ENCODE peak calls at places on chromosomes 4 and X, in eight cellular contexts. F is fibroblast of villous mesenchyme, K is GM12865, J is AG04450, O is cardiac muscle cell, I is pancreas, C is upper lobe of right lung, Z is breast epithelium. B is an unnamed sample.

GRCh38 chr4:97759785-97760184 is 383.5 kb downstream of the STPG2 start:
- DNase-seq in F (no peak), K (no peak), J (no peak), O (no peak), I (no peak), C (no peak), Z (no peak), B (no peak)

GRCh38 chr4:86831262-86832090 is 17.7 kb downstream of the SLC10A6 start:
- DNase-seq in F (peak), K (no peak), J (peak), O (no peak), I (no peak), C (no peak), Z (peak), B (no peak)

GRCh38 chr4:158581161-158581560 is 59.5 kb downstream of the RXFP1 start:
- DNase-seq in F (peak), K (no peak), J (no peak), O (no peak), I (no peak), C (no peak), Z (no peak), B (no peak)

GRCh38 chr4:41747230-41748055 is 1.1 kb downstream of the PHOX2B start:
- DNase-seq in F (no peak), K (no peak), J (no peak), O (no peak), I (no peak), C (no peak), Z (no peak), B (no peak)

GRCh38 chr4:25402521-25402920 is 25.5 kb downstream of the ANAPC4 start:
- DNase-seq in F (no peak), K (no peak), J (no peak), O (no peak), I (no peak), C (no peak), Z (no peak), B (no peak)

GRCh38 chr4:132797856-132798255 is 351.2 kb upstream of the PCDH10 start:
- DNase-seq in F (no peak), K (no peak), J (no peak), O (no peak), I (no peak), C (no peak), Z (no peak), B (no peak)

GRCh38 chr4:7189066-7189465 is 3.3 kb upstream of the SORCS2 start:
- DNase-seq in F (no peak), K (no peak), J (no peak), O (no peak), I (no peak), C (peak), Z (no peak), B (no peak)

GRCh38 chrX:27694667-27695066 is 104.5 kb downstream of the DCAF8L2 start:
- DNase-seq in F (no peak), K (no peak), J (no peak), O (no peak), I (no peak), C (no peak), Z (no peak), B (no peak)

GRCh38 chr4:185256444-185256843 is 47.0 kb downstream of the SNX25 start:
- DNase-seq in F (peak), K (no peak), J (no peak), O (no peak), I (no peak), C (no peak), Z (no peak), B (no peak)

DNA sequence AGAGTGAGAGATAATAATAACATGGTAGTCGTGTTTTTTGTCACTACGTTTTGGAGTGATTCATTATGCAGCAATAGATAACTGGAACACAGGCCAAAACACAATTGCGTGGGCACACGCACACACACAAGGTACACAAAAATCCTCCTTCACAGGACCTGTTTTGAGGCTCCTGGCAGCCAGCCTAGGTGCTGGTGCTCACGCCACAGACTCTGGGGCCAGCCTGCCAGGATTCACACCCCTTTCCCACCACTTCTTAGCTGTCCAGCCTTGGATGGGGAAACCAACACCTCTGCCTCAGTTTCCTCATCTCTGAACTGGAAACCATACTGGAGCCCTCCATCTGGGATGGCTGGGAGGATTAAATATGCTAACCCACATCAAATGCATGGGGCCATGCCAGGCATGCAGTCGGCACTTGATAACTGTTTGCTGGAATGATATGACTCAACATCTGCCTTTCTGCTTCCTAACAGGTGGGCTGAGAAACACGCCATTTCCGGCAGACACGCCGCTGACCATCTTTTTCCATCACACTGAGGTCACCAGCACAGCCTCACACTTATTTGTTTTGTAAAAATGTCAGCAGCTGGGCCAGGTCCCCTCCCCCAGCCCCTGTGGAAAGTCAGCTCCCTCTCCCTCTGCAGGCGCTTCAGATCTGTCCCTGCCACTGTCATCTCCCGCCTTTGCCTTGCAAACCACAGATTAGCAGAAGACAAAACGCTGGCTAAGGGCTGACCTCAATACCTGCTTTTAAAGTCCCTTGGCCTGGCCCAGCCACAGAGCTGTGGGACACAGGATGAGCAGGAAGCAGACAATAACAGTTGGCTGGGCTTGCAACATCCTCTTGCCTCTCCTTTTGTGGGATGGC is 237.5 kb downstream of the BCOR start:
- DNase-seq in F (peak), K (peak), J (peak), O (peak), I (no peak), C (no peak), Z (no peak), B (no peak)
- TF ChIP-seq CTCF in F (no peak), K (no peak), J (no peak), O (no peak), I (no peak), C (no peak), Z (no peak), B (no peak)

DNA sequence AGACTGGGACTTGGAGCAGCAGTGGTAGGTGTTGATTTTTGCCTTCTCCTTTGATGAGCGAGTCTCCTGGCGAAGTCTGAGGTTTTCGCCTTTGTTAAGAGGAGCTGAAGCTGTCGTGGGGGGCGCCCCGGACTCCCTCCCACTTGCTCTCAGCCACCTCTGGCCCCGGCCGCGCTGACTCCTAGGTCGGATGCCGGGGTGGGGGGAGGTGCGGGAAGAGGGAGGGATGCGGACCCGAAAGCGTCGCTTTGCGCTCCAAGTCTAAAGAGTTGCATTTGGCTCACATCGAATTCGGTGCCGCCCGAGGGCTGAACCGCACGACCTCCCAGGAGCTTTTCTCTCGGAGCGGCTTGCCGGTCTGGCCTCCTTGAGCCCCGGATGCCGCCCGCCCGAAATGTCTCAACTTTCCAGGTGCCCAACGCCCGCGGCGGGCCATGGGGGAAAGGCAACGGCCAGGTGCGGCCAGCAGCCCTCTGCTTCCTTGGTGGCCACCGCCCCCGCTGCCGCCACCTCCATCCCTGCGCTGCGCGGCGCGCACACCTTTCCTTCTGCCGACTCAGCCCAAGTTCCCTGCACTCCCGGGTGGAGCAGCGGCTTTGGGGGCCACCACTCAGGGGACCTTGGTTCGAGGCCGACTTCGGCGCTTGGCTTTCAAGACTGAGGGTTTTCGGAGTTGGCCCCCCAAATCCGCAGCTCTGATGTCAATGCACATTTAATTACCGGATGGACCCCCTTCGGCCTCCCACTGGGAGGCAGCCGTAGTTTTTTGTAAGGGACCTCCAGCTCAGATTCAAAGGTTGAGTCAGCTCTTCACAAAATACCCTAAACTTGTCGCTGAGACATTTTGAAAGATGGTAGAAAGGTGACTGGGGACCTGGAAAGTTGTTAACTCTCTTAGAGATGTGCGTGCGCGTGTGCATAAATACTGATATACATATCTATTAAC is 977 bp downstream of the AFF2 start:
- DNase-seq in F (no peak), K (peak), J (no peak), O (peak), I (no peak), C (peak), Z (no peak), B (no peak)
- H3K4me3 ChIP-seq in F (peak), K (peak), J (peak), O (peak), I (peak), C (peak), Z (peak), B (peak)

DNA sequence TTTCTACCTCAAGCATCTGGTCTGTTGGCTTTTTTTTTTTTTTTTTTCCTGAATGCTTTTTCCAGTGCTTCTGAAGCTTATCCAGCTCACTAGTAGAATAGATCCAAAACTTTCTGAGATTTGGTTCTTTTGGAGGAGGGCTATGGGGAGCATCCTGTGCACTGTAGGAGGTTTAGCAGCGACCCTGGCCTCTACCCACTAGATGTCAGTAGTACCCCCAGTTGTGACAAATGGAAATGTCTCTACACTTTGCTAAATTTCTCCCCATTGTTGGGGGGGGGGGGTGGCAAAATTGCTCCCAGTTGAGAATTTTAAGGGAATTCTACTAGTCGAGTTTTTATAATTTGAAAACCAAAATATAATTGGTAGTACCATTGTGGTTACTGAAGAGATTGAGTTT is 23.0 kb upstream of the PPA2 start:
- DNase-seq in F (no peak), K (no peak), J (no peak), O (no peak), I (no peak), C (no peak), Z (no peak), B (no peak)
- TF ChIP-seq CTCF in F (peak), K (peak), J (no peak), O (peak), I (no peak), C (peak), Z (no peak), B (no peak)

DNA sequence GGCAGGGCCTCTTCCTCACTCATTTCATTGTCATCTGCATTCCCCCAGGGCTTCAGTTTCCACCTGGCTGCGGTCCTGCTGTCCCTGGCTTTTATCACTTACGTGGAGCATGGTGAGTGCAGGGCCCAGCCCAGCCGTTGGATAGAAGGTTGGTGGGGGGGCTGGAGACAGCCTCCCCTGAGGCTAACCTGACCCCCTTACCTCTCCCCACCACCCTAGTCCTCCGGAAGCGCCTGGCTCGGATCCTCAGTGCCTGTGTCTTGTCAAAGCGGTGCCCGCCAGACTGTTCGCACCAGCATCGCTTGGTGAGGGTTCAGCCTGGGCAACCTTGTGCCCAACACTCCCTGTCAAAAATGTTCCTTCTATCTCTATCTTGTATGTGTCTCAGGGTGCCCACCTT is 5.8 kb upstream of the EBP start:
- DNase-seq in F (no peak), K (no peak), J (no peak), O (no peak), I (no peak), C (no peak), Z (no peak), B (no peak)
- H3K4me3 ChIP-seq in F (no peak), K (no peak), J (no peak), O (no peak), I (no peak), C (no peak), Z (no peak), B (no peak)

GRCh38 chr4:138983690-138984089 is 31.9 kb upstream of the NOCT start:
- DNase-seq in F (no peak), K (no peak), J (no peak), O (no peak), I (no peak), C (no peak), Z (no peak), B (no peak)

GRCh38 chr4:138984647-138985046 is 30.9 kb upstream of the NOCT start:
- DNase-seq in F (no peak), K (no peak), J (no peak), O (no peak), I (no peak), C (no peak), Z (no peak), B (no peak)

GRCh38 chr4:138979742-138980141 is 35.8 kb upstream of the NOCT start:
- DNase-seq in F (no peak), K (no peak), J (no peak), O (no peak), I (no peak), C (no peak), Z (no peak), B (no peak)

GRCh38 chr4:138982754-138983153 is 32.8 kb upstream of the NOCT start:
- DNase-seq in F (no peak), K (no peak), J (no peak), O (no peak), I (no peak), C (no peak), Z (no peak), B (no peak)

GRCh38 chr4:138981930-138982390 is 33.6 kb upstream of the NOCT start:
- DNase-seq in F (peak), K (no peak), J (peak), O (no peak), I (no peak), C (no peak), Z (no peak), B (no peak)
- TF ChIP-seq CTCF in F (peak), K (no peak), J (peak), O (peak), I (no peak), C (peak), Z (no peak), B (peak)

GRCh38 chr4:180768610-180769009 is 1474.6 kb upstream of the TENM3 start:
- DNase-seq in F (no peak), K (no peak), J (no peak), O (no peak), I (no peak), C (no peak), Z (no peak), B (no peak)

GRCh38 chr4:180767330-180767729 is 1475.9 kb upstream of the TENM3 start:
- DNase-seq in F (no peak), K (no peak), J (no peak), O (peak), I (no peak), C (no peak), Z (no peak), B (no peak)

GRCh38 chr4:180766903-180767302 is 1476.3 kb upstream of the TENM3 start:
- DNase-seq in F (no peak), K (no peak), J (no peak), O (no peak), I (no peak), C (no peak), Z (no peak), B (no peak)

DNA sequence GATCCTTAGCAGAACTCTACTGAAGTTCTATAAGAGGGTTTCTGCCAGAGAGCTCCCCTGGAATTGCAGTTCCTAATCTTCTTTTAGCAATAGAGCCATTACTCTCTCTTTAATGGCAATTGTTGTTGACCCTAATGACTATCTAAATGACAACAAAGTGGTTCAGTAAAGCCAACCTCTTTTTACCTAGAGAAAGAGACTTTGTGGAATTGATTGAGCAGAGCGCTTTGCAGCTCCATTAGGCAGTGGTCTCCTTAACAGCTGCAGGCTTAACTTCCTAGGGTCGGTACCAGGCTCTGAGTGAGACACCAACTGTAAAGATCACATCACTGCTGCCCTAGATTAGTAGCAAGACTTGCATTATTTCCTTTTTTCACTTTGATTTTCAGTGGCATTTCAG is 1472.9 kb upstream of the TENM3 start:
- DNase-seq in F (no peak), K (no peak), J (no peak), O (no peak), I (no peak), C (no peak), Z (no peak), B (no peak)
- H3K4me3 ChIP-seq in F (no peak), K (no peak), J (no peak), O (no peak), I (no peak), C (no peak), Z (no peak), B (no peak)

GRCh38 chr4:76736434-76736833 is 161.5 kb downstream of the SOWAHB start:
- DNase-seq in F (peak), K (no peak), J (peak), O (no peak), I (no peak), C (no peak), Z (no peak), B (no peak)

GRCh38 chr4:76729991-76730390 is 168.0 kb downstream of the SOWAHB start:
- DNase-seq in F (no peak), K (no peak), J (no peak), O (no peak), I (no peak), C (no peak), Z (no peak), B (no peak)

GRCh38 chr4:76737180-76737579 is 160.8 kb downstream of the SOWAHB start:
- DNase-seq in F (no peak), K (no peak), J (no peak), O (no peak), I (no peak), C (no peak), Z (no peak), B (no peak)

GRCh38 chr4:76732246-76732645 is 165.7 kb downstream of the SOWAHB start:
- DNase-seq in F (no peak), K (no peak), J (no peak), O (no peak), I (no peak), C (no peak), Z (no peak), B (no peak)

DNA sequence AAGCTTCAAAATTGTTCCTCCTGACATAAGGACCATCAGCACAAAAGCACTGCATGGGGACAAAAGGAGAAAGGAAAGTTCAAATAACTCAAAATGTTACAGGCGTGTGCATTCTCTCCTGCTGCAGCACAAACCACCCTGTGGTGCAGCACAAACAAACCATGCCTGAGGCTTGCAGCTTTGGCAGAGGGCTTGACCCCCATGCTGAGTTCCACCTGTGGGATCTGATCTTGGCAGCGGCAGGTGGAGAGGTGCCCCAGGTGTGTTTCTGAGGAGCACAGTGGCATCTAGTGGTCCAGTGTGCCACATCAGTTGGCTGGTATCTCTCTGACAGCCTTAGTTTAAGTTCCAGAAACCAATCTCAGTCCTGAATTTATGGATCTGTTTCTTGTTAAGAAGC is 164.6 kb downstream of the SOWAHB start:
- DNase-seq in F (no peak), K (peak), J (no peak), O (no peak), I (no peak), C (no peak), Z (peak), B (no peak)
- TF ChIP-seq CTCF in F (no peak), K (peak), J (peak), O (no peak), I (no peak), C (no peak), Z (peak), B (no peak)

GRCh38 chr4:176492648-176493302 is 173.0 kb downstream of the SPCS3 start:
- DNase-seq in F (peak), K (peak), J (no peak), O (no peak), I (no peak), C (no peak), Z (no peak), B (no peak)

DNA sequence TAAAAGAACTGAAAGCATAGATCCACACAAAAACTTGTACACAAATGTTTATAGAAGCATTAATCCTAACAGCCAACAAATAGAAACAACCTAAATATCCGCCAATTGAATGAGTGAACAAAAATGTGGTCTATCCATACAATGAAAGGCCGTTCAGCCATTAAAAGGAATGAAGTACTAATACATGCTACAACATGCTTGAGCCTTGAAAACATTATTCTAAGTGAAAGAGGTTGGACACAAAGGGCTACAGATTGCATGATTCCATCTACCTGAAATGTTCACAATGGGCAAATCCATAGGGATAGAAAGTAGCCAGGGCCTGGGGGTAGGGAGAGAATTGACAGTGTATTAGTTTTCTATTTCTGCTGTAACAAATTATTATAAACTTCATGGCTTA is 169.2 kb downstream of the SPCS3 start:
- DNase-seq in F (no peak), K (no peak), J (no peak), O (no peak), I (no peak), C (no peak), Z (no peak), B (no peak)
- H3K4me3 ChIP-seq in F (no peak), K (no peak), J (no peak), O (no peak), I (no peak), C (no peak), Z (no peak), B (no peak)